ENCODE peak calls at places on chromosomes 5 and 9, in eight cellular contexts. Y is retinal pigment epithelial cell, X is transverse colon, J is OCI-LY7, O is AG10803, I is GM06990, F is BJ, L is lower lobe of right lung. G is an unnamed sample.

GRCh38 chr5:170327168-170327567 is 29.6 kb upstream of the LCP2 start:
- DNase-seq in F (no peak), O (no peak), I (no peak), Y (no peak), J (peak), X (no peak), L (no peak), G (no peak)

GRCh38 chr9:21326526-21327139 is 8.6 kb downstream of the KLHL9 start:
- DNase-seq in Y (no peak), I (peak), O (peak), X (no peak), L (no peak), J (peak), F (no peak), G (no peak)

GRCh38 chr5:31783246-31783645 is 144.3 kb downstream of the PDZD2 start:
- DNase-seq in F (no peak), X (no peak), O (no peak), L (no peak), I (no peak), Y (no peak), J (no peak), G (no peak)

GRCh38 chr9:128995791-128996190 is 32.3 kb downstream of the SH3GLB2 start:
- DNase-seq in L (no peak), X (no peak), J (no peak), I (no peak), O (no peak), Y (no peak), F (no peak), G (no peak)

GRCh38 chr9:73104342-73104741 is 47.3 kb upstream of the ANXA1 start:
- DNase-seq in Y (peak), O (no peak), L (no peak), F (no peak), I (no peak), J (no peak), X (no peak), G (no peak)

GRCh38 chr5:1793301-1793740 is 6.3 kb downstream of the MRPL36 start:
- DNase-seq in X (no peak), J (peak), I (no peak), Y (no peak), L (no peak), F (no peak), O (peak), G (no peak)

GRCh38 chr5:95449460-95449859 is 58.3 kb downstream of the FAM81B start:
- DNase-seq in O (no peak), F (no peak), J (no peak), L (no peak), I (no peak), X (no peak), Y (no peak), G (no peak)

GRCh38 chr5:178535299-178536175 is 54.7 kb downstream of the COL23A1 start:
- DNase-seq in X (no peak), Y (no peak), F (no peak), L (no peak), I (no peak), O (peak), J (no peak), G (no peak)

GRCh38 chr9:7935666-7936065 is 136.1 kb upstream of the DMAC1 start:
- DNase-seq in X (no peak), J (no peak), O (no peak), I (no peak), L (no peak), F (no peak), Y (no peak), G (no peak)

GRCh38 chr9:76926324-76926731 is 20.4 kb upstream of the PRUNE2 start:
- DNase-seq in X (no peak), I (no peak), O (peak), J (no peak), L (no peak), Y (no peak), F (peak), G (no peak)

GRCh38 chr5:126366199-126366560 is 57.0 kb upstream of the GRAMD2B start:
- DNase-seq in F (no peak), J (no peak), X (no peak), I (no peak), L (no peak), O (no peak), Y (no peak), G (no peak)

GRCh38 chr9:2722715-2723114 is 5.4 kb downstream of the KCNV2 start:
- DNase-seq in J (peak), L (no peak), Y (no peak), F (peak), I (no peak), O (peak), X (no peak), G (peak)

GRCh38 chr5:43007246-43007910 is 32.7 kb downstream of the ANXA2R start:
- DNase-seq in X (peak), Y (peak), O (peak), J (peak), I (peak), L (peak), F (no peak), G (no peak)

GRCh38 chr9:99130069-99130468 is 25.2 kb downstream of the TGFBR1 start:
- DNase-seq in F (no peak), L (no peak), O (no peak), J (peak), Y (no peak), X (no peak), I (peak), G (no peak)

GRCh38 chr9:133769511-133770075 is 31.4 kb upstream of the SARDH start:
- DNase-seq in O (no peak), J (no peak), Y (no peak), X (no peak), L (peak), F (no peak), I (no peak), G (no peak)

GRCh38 chr9:36802171-36802920 is 229.7 kb downstream of the MELK start:
- DNase-seq in F (peak), Y (no peak), O (peak), X (no peak), J (no peak), L (no peak), I (no peak), G (no peak)

GRCh38 chr5:6900828-6901227 is 187.6 kb downstream of the TENT4A start:
- DNase-seq in F (no peak), L (no peak), J (no peak), Y (no peak), X (no peak), O (no peak), I (no peak), G (no peak)

GRCh38 chr9:120876842-120877240 is at the start of gene PHF19:
- DNase-seq in X (no peak), I (peak), L (peak), F (no peak), J (no peak), Y (no peak), O (peak), G (no peak)

DNA sequence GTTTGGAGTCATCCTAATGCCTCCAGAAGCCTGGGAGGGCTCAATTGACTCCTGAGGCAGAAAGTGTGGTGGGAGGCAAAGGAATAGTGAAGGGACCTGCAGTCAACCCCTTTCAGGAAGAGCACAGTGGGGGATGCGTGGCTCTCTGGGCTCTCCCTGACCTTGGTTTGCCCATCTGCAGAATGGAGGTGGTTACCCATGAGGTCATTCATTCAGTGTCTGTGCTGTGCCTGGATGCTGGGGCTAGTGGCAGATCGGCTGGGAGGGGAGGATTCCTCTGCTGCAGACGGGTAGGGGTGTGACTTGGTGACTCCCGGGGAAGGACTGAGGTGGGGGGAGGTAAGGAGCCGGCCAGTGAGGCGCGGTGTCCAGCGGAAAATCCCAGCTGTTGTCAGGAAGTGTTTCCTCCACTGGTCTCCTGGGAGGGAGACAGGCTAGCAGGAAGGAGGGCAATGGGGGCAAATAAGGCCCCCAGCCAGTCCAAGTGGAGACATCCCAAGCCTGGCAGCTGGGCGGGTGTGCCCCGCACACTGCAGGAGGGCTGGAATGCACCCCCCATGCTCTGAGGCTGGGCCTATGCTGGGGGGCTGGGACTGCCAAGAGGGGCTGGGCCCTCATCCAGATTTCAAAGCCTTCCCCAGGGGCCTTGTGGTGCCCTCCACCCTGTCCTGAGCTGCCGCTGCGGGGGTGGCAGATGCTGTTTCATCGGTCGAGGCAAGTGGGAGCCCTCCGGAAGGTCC is 10.9 kb downstream of the CXXC5 start:
- DNase-seq in F (no peak), L (no peak), Y (no peak), O (peak), I (peak), J (no peak), X (no peak), G (no peak)
- H3K4me3 ChIP-seq in F (peak), L (peak), Y (peak), O (peak), I (peak), J (peak), X (no peak), G (peak)

DNA sequence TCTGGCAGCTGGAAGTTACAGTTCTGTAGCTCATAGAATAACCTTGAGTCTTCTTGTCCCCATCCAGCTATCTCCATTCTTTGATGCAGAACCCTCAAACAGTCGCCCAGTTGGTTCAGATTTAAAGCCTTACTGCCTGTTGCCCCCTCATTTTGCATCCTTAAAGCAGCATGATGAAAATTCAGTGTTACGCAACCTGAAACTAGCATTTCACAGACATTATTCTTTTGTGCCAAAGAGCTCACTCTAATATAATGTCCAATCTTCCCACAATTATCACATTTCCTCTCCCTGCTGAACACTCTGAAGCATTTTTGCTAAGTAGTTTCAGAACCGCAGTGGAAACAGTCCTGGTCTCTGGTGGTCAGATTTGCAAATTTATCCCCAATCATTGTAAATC is 318.0 kb downstream of the PSAT1 start:
- DNase-seq in L (no peak), I (no peak), X (no peak), O (peak), J (no peak), Y (no peak), F (no peak), G (no peak)
- TF ChIP-seq CTCF in L (no peak), I (no peak), X (no peak), O (no peak), J (no peak), Y (no peak), F (no peak), G (no peak)

GRCh38 chr9:136409557-136410455 is 608 bp downstream of the ENTR1 start:
- DNase-seq in I (peak), J (peak), X (peak), Y (peak), L (peak), F (no peak), O (peak), G (no peak)
- H3K4me3 ChIP-seq in I (peak), J (peak), X (peak), Y (peak), L (peak), F (peak), O (peak), G (peak)

GRCh38 chr9:130847306-130848217 is 12.5 kb downstream of the ABL1 start:
- DNase-seq in L (no peak), Y (no peak), I (no peak), F (peak), O (peak), J (no peak), X (peak), G (peak)
- TF ChIP-seq CTCF in L (no peak), Y (no peak), I (no peak), F (peak), O (peak), J (no peak), X (no peak), G (peak)

GRCh38 chr5:33148076-33148501 is 292.7 kb upstream of the TARS1 start:
- DNase-seq in F (peak), X (no peak), L (no peak), J (no peak), Y (no peak), O (peak), I (no peak), G (peak)
- H3K4me3 ChIP-seq in F (no peak), X (no peak), L (no peak), J (no peak), Y (no peak), O (no peak), I (no peak), G (no peak)

DNA sequence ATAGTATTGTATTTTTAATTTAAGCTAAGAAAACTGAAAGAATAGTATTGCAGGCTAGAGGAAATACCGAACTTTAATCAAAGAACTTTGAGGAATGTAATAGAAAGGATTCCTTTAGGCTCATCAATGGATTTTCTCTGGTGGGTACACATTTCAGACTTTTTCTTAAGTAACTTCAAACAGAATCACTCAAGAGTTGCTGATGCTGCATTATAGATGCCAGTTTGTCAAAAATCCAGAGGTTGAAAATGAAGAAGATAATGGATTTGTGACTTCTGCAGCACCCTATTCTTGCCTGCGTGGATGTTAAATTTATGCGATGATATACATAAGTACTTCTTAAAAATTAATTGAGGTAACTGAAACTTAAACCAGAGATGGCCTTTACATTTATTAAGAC is 347 bp downstream of the OGN start:
- DNase-seq in F (no peak), X (no peak), Y (no peak), O (no peak), L (no peak), I (no peak), J (no peak), G (no peak)
- TF ChIP-seq CTCF in F (no peak), X (no peak), Y (no peak), O (no peak), L (no peak), I (no peak), J (no peak), G (no peak)

GRCh38 chr9:108953983-108954574 is 19.9 kb downstream of the ABITRAM start:
- DNase-seq in F (peak), Y (no peak), X (no peak), O (peak), I (no peak), L (no peak), J (peak), G (no peak)
- H3K4me3 ChIP-seq in F (no peak), Y (no peak), X (no peak), O (no peak), I (no peak), L (no peak), J (no peak), G (no peak)

DNA sequence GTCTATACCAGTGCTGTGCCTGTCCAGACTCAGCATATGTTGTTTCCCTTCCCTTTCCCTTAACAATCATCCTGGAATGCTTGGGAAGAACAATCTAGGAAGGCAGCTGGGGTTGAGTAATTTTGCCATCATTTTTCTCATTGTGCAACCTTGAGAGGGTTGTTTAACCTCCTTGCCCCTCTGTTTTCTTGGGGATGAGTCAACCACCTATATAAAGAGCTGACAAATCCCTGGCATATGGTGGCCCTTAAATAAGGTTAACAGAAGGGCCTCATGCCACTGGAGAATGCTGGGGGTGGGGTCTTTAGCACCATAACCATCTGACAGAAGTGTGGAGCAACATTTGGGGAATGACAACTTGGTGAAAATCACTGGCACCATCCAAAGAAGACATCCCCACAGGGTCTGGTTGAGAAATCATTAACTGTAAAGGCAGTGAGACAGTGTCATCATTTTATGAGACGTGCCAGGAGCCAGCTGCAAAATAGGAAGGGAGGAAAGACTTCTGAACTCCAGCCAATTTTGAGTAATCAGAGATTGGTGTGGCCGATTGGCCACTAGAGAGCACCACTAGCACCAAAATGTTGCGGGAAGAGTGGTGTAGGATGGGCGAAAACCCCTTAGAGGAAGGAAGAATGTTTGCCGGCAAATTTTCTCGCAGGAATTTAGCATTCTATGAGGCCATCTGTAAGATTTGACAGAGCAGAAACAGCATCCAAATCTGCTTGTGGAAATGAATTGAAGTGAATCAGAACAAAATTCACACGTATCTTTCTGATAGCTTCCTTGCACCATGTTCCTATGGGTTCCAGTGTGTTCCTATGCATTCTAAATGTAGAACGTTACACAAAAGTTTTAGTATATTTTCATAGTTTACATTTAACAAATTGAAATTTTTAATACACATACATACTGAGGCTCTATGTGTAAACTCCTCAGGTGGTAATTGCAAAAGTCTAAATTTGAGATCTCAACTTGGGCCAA is 113.8 kb downstream of the MSX2 start:
- DNase-seq in L (no peak), Y (no peak), X (peak), F (peak), J (no peak), O (peak), I (no peak), G (peak)
- TF ChIP-seq CTCF in L (no peak), Y (no peak), X (no peak), F (peak), J (peak), O (peak), I (no peak), G (no peak)

GRCh38 chr9:89999534-90000370 is 394.9 kb downstream of the GADD45G start:
- DNase-seq in Y (peak), J (peak), L (peak), O (peak), X (peak), I (peak), F (peak), G (no peak)
- H3K4me3 ChIP-seq in Y (no peak), J (peak), L (peak), O (peak), X (no peak), I (peak), F (peak), G (peak)

G was measured in epithelial cell of proximal tubule.